ENCODE peak calls at places on chromosomes 13 and 19, in nine cellular contexts. One of them, this sample, is unnamed.

GRCh38 chr13:65461590-65461989 is 1768.5 kb downstream of the PCDH9 start:
- DNase-seq in C1 segment of cervical spinal cord: no peak
- DNase-seq in HFFc6: no peak
- DNase-seq in NCI-H2029 treated with DMSO at 0.1 percent for 48 hours: no peak
- DNase-seq in HEK293T: peak; percentile 30
- DNase-seq in A172: peak; percentile 52
- DNase-seq in endothelial cell: no peak
- DNase-seq in amniotic epithelial cell: peak; percentile 82
- DNase-seq in fibroblast of lung: peak; percentile 94
- DNase-seq in this sample: no peak

GRCh38 chr19:6707011-6707657 is 13.3 kb downstream of the C3 start:
- DNase-seq in C1 segment of cervical spinal cord: no peak
- DNase-seq in HFFc6: no peak
- DNase-seq in NCI-H2029 treated with DMSO at 0.1 percent for 48 hours: no peak
- DNase-seq in HEK293T: no peak
- DNase-seq in A172: no peak
- DNase-seq in endothelial cell: no peak
- DNase-seq in amniotic epithelial cell: no peak
- DNase-seq in fibroblast of lung: no peak
- DNase-seq in this sample: no peak

GRCh38 chr13:42865703-42866102 is 84.3 kb downstream of the FAM216B start:
- DNase-seq in C1 segment of cervical spinal cord: no peak
- DNase-seq in HFFc6: no peak
- DNase-seq in NCI-H2029 treated with DMSO at 0.1 percent for 48 hours: no peak
- DNase-seq in HEK293T: no peak
- DNase-seq in A172: no peak
- DNase-seq in endothelial cell: no peak
- DNase-seq in amniotic epithelial cell: peak; percentile 55
- DNase-seq in fibroblast of lung: peak; percentile 32
- DNase-seq in this sample: no peak

GRCh38 chr13:23588576-23589141 is 18.4 kb downstream of the TNFRSF19 start:
- DNase-seq in C1 segment of cervical spinal cord: no peak
- DNase-seq in HFFc6: no peak
- DNase-seq in NCI-H2029 treated with DMSO at 0.1 percent for 48 hours: no peak
- DNase-seq in HEK293T: no peak
- DNase-seq in A172: no peak
- DNase-seq in endothelial cell: no peak
- DNase-seq in amniotic epithelial cell: peak; percentile 52
- DNase-seq in fibroblast of lung: no peak
- DNase-seq in this sample: no peak

GRCh38 chr19:1649706-1650626 is 2.4 kb downstream of the TCF3 start:
- DNase-seq in C1 segment of cervical spinal cord: no peak
- DNase-seq in HFFc6: no peak
- DNase-seq in NCI-H2029 treated with DMSO at 0.1 percent for 48 hours: no peak
- DNase-seq in HEK293T: no peak
- DNase-seq in A172: no peak
- DNase-seq in endothelial cell: no peak
- DNase-seq in amniotic epithelial cell: no peak
- DNase-seq in fibroblast of lung: no peak
- DNase-seq in this sample: no peak

GRCh38 chr19:47443331-47443730 is 24.0 kb upstream of the MEIS3 start:
- DNase-seq in C1 segment of cervical spinal cord: no peak
- DNase-seq in HFFc6: no peak
- DNase-seq in NCI-H2029 treated with DMSO at 0.1 percent for 48 hours: no peak
- DNase-seq in HEK293T: no peak
- DNase-seq in A172: no peak
- DNase-seq in endothelial cell: no peak
- DNase-seq in amniotic epithelial cell: no peak
- DNase-seq in fibroblast of lung: no peak
- DNase-seq in this sample: no peak

GRCh38 chr19:40791349-40791748 is 7.6 kb upstream of the EGLN2 start:
- DNase-seq in C1 segment of cervical spinal cord: no peak
- DNase-seq in HFFc6: no peak
- DNase-seq in NCI-H2029 treated with DMSO at 0.1 percent for 48 hours: no peak
- DNase-seq in HEK293T: no peak
- DNase-seq in A172: no peak
- DNase-seq in endothelial cell: no peak
- DNase-seq in amniotic epithelial cell: no peak
- DNase-seq in fibroblast of lung: no peak
- DNase-seq in this sample: no peak

GRCh38 chr13:99373436-99373835 is 66.2 kb upstream of the GPR183 start:
- DNase-seq in C1 segment of cervical spinal cord: no peak
- DNase-seq in HFFc6: no peak
- DNase-seq in NCI-H2029 treated with DMSO at 0.1 percent for 48 hours: no peak
- DNase-seq in HEK293T: no peak
- DNase-seq in A172: no peak
- DNase-seq in endothelial cell: no peak
- DNase-seq in amniotic epithelial cell: no peak
- DNase-seq in fibroblast of lung: no peak
- DNase-seq in this sample: no peak

GRCh38 chr19:58556633-58557252 is 1.7 kb downstream of the UBE2M start:
- DNase-seq in C1 segment of cervical spinal cord: no peak
- DNase-seq in HFFc6: no peak
- DNase-seq in NCI-H2029 treated with DMSO at 0.1 percent for 48 hours: no peak
- DNase-seq in HEK293T: no peak
- DNase-seq in A172: no peak
- DNase-seq in endothelial cell: no peak
- DNase-seq in amniotic epithelial cell: no peak
- DNase-seq in fibroblast of lung: no peak
- DNase-seq in this sample: peak; percentile 22

GRCh38 chr19:45443462-45444317 is 20.0 kb upstream of the ERCC1 start:
- DNase-seq in C1 segment of cervical spinal cord: peak; percentile 58
- DNase-seq in HFFc6: peak; percentile 95
- DNase-seq in NCI-H2029 treated with DMSO at 0.1 percent for 48 hours: no peak
- DNase-seq in HEK293T: peak; percentile 82
- DNase-seq in A172: peak; percentile 80
- DNase-seq in endothelial cell: peak; percentile 99
- DNase-seq in amniotic epithelial cell: peak; percentile 79
- DNase-seq in fibroblast of lung: peak; percentile 84
- DNase-seq in this sample: peak; percentile 97

GRCh38 chr13:110390572-110390971 is 83.5 kb downstream of the COL4A2 start:
- DNase-seq in C1 segment of cervical spinal cord: no peak
- DNase-seq in HFFc6: peak; percentile 93
- DNase-seq in NCI-H2029 treated with DMSO at 0.1 percent for 48 hours: no peak
- DNase-seq in HEK293T: no peak
- DNase-seq in A172: peak; percentile 98
- DNase-seq in endothelial cell: no peak
- DNase-seq in amniotic epithelial cell: peak; percentile 83
- DNase-seq in fibroblast of lung: peak; percentile 95
- DNase-seq in this sample: no peak

GRCh38 chr19:31332096-31332495 is 17.1 kb downstream of the TSHZ3 start:
- DNase-seq in C1 segment of cervical spinal cord: no peak
- DNase-seq in HFFc6: no peak
- DNase-seq in NCI-H2029 treated with DMSO at 0.1 percent for 48 hours: no peak
- DNase-seq in HEK293T: no peak
- DNase-seq in A172: no peak
- DNase-seq in endothelial cell: no peak
- DNase-seq in amniotic epithelial cell: peak; percentile 77
- DNase-seq in fibroblast of lung: peak; percentile 55
- DNase-seq in this sample: no peak

GRCh38 chr19:4172861-4173473 is 9.4 kb downstream of the SIRT6 start:
- DNase-seq in C1 segment of cervical spinal cord: no peak
- DNase-seq in HFFc6: no peak
- DNase-seq in NCI-H2029 treated with DMSO at 0.1 percent for 48 hours: no peak
- DNase-seq in HEK293T: peak; percentile 77
- DNase-seq in A172: peak; percentile 38
- DNase-seq in endothelial cell: peak; percentile 90
- DNase-seq in amniotic epithelial cell: peak; percentile 10
- DNase-seq in fibroblast of lung: peak; percentile 21
- DNase-seq in this sample: peak; percentile 82

GRCh38 chr19:23392706-23393105 is 2.6 kb downstream of the ZNF91 start:
- DNase-seq in C1 segment of cervical spinal cord: no peak
- DNase-seq in HFFc6: peak; percentile 9
- DNase-seq in NCI-H2029 treated with DMSO at 0.1 percent for 48 hours: no peak
- DNase-seq in HEK293T: no peak
- DNase-seq in A172: no peak
- DNase-seq in endothelial cell: no peak
- DNase-seq in amniotic epithelial cell: peak; percentile 21
- DNase-seq in fibroblast of lung: no peak
- DNase-seq in this sample: no peak

GRCh38 chr19:898663-899062 is 5.4 kb downstream of the RNU6-9 start:
- DNase-seq in C1 segment of cervical spinal cord: no peak
- DNase-seq in HFFc6: no peak
- DNase-seq in NCI-H2029 treated with DMSO at 0.1 percent for 48 hours: no peak
- DNase-seq in HEK293T: no peak
- DNase-seq in A172: no peak
- DNase-seq in endothelial cell: no peak
- DNase-seq in amniotic epithelial cell: peak; percentile 28
- DNase-seq in fibroblast of lung: no peak
- DNase-seq in this sample: no peak

GRCh38 chr13:74770361-74770760 is 636.2 kb upstream of the KLF12 start:
- DNase-seq in C1 segment of cervical spinal cord: no peak
- DNase-seq in HFFc6: peak; percentile 93
- DNase-seq in NCI-H2029 treated with DMSO at 0.1 percent for 48 hours: no peak
- DNase-seq in HEK293T: no peak
- DNase-seq in A172: peak; percentile 14
- DNase-seq in endothelial cell: no peak
- DNase-seq in amniotic epithelial cell: peak; percentile 93
- DNase-seq in fibroblast of lung: peak; percentile 77
- DNase-seq in this sample: no peak

GRCh38 chr13:49517461-49517860 is 21.7 kb downstream of the PHF11 start:
- DNase-seq in C1 segment of cervical spinal cord: no peak
- DNase-seq in HFFc6: peak; percentile 28
- DNase-seq in NCI-H2029 treated with DMSO at 0.1 percent for 48 hours: no peak
- DNase-seq in HEK293T: peak; percentile 17
- DNase-seq in A172: no peak
- DNase-seq in endothelial cell: peak; percentile 17
- DNase-seq in amniotic epithelial cell: peak; percentile 22
- DNase-seq in fibroblast of lung: peak; percentile 31
- DNase-seq in this sample: no peak

GRCh38 chr13:35649162-35649561 is 172.7 kb upstream of the MAB21L1 start:
- DNase-seq in C1 segment of cervical spinal cord: no peak
- DNase-seq in HFFc6: no peak
- DNase-seq in NCI-H2029 treated with DMSO at 0.1 percent for 48 hours: no peak
- DNase-seq in HEK293T: no peak
- DNase-seq in A172: no peak
- DNase-seq in endothelial cell: no peak
- DNase-seq in amniotic epithelial cell: peak; percentile 16
- DNase-seq in fibroblast of lung: peak; percentile 50
- DNase-seq in this sample: no peak

GRCh38 chr13:67416047-67416925 is 186.2 kb upstream of the PCDH9 start:
- DNase-seq in C1 segment of cervical spinal cord: no peak
- DNase-seq in HFFc6: no peak
- DNase-seq in NCI-H2029 treated with DMSO at 0.1 percent for 48 hours: no peak
- DNase-seq in HEK293T: peak; percentile 96
- DNase-seq in A172: peak; percentile 22
- DNase-seq in endothelial cell: peak; percentile 69
- DNase-seq in amniotic epithelial cell: peak; percentile 44
- DNase-seq in fibroblast of lung: peak; percentile 38
- DNase-seq in this sample: no peak

GRCh38 chr13:73939071-73939380 is 195.2 kb downstream of the KLF12 start:
- DNase-seq in C1 segment of cervical spinal cord: no peak
- DNase-seq in HFFc6: no peak
- DNase-seq in NCI-H2029 treated with DMSO at 0.1 percent for 48 hours: no peak
- DNase-seq in HEK293T: no peak
- DNase-seq in A172: no peak
- DNase-seq in endothelial cell: no peak
- DNase-seq in amniotic epithelial cell: peak; percentile 39
- DNase-seq in fibroblast of lung: no peak
- DNase-seq in this sample: no peak

GRCh38 chr19:11091343-11092153 is 2.3 kb downstream of the LDLR start:
- DNase-seq in C1 segment of cervical spinal cord: peak; percentile 13
- DNase-seq in HFFc6: peak; percentile 95
- DNase-seq in NCI-H2029 treated with DMSO at 0.1 percent for 48 hours: no peak
- DNase-seq in HEK293T: no peak
- DNase-seq in A172: peak; percentile 99
- DNase-seq in endothelial cell: peak; percentile 51
- DNase-seq in amniotic epithelial cell: peak; percentile 95
- DNase-seq in fibroblast of lung: peak; percentile 83
- DNase-seq in this sample: peak; percentile 79

GRCh38 chr13:99883805-99884204 is 87.8 kb downstream of the ZIC5 start:
- DNase-seq in C1 segment of cervical spinal cord: no peak
- DNase-seq in HFFc6: no peak
- DNase-seq in NCI-H2029 treated with DMSO at 0.1 percent for 48 hours: no peak
- DNase-seq in HEK293T: no peak
- DNase-seq in A172: no peak
- DNase-seq in endothelial cell: no peak
- DNase-seq in amniotic epithelial cell: no peak
- DNase-seq in fibroblast of lung: no peak
- DNase-seq in this sample: no peak

GRCh38 chr13:86906458-86906857 is 764.7 kb upstream of the SLITRK5 start:
- DNase-seq in C1 segment of cervical spinal cord: no peak
- DNase-seq in HFFc6: no peak
- DNase-seq in NCI-H2029 treated with DMSO at 0.1 percent for 48 hours: no peak
- DNase-seq in HEK293T: no peak
- DNase-seq in A172: peak; percentile 19
- DNase-seq in endothelial cell: no peak
- DNase-seq in amniotic epithelial cell: peak; percentile 82
- DNase-seq in fibroblast of lung: peak; percentile 23
- DNase-seq in this sample: no peak